ENCODE peak calls at places on chromosomes 4 and X, in seven cellular contexts. One of them, this sample, is unnamed. For H3K27me3, the result is how much of the 10 kb centered on the place peaks cover.

GRCh38 chr4:127709456-127709855 is 20.7 kb upstream of the SLC25A31 start:
- DNase-seq in AG04450: no peak
- DNase-seq in thoracic aorta: no peak
- DNase-seq in suprapubic skin: no peak
- DNase-seq in MG63: no peak
- DNase-seq in kidney epithelial cell: no peak
- DNase-seq in stomach: no peak
- DNase-seq in this sample: no peak

GRCh38 chrX:108456971-108457477 is 17.4 kb downstream of the COL4A5 start:
- DNase-seq in AG04450: no peak
- DNase-seq in thoracic aorta: no peak
- DNase-seq in suprapubic skin: no peak
- DNase-seq in MG63: no peak
- DNase-seq in kidney epithelial cell: no peak
- DNase-seq in stomach: no peak
- DNase-seq in this sample: no peak

GRCh38 chr4:101158507-101158906 is 188.8 kb downstream of the PPP3CA start:
- DNase-seq in AG04450: no peak
- DNase-seq in thoracic aorta: no peak
- DNase-seq in suprapubic skin: no peak
- DNase-seq in MG63: no peak
- DNase-seq in kidney epithelial cell: no peak
- DNase-seq in stomach: no peak
- DNase-seq in this sample: no peak

GRCh38 chr4:137660211-137660610 is 127.9 kb upstream of the PCDH18 start:
- DNase-seq in AG04450: no peak
- DNase-seq in thoracic aorta: no peak
- DNase-seq in suprapubic skin: no peak
- DNase-seq in MG63: no peak
- DNase-seq in kidney epithelial cell: no peak
- DNase-seq in stomach: no peak
- DNase-seq in this sample: no peak

GRCh38 chr4:102402223-102402622 is 56.9 kb upstream of the SLC39A8 start:
- DNase-seq in AG04450: no peak
- DNase-seq in thoracic aorta: no peak
- DNase-seq in suprapubic skin: no peak
- DNase-seq in MG63: no peak
- DNase-seq in kidney epithelial cell: no peak
- DNase-seq in stomach: no peak
- DNase-seq in this sample: no peak

GRCh38 chr4:77538574-77539157 is 67.0 kb upstream of the CXCL13 start:
- DNase-seq in AG04450: no peak
- DNase-seq in thoracic aorta: no peak
- DNase-seq in suprapubic skin: no peak
- DNase-seq in MG63: peak
- DNase-seq in kidney epithelial cell: peak
- DNase-seq in stomach: peak
- DNase-seq in this sample: peak

GRCh38 chr4:53656421-53656981 is 65.2 kb upstream of the LNX1 start:
- DNase-seq in AG04450: no peak
- DNase-seq in thoracic aorta: no peak
- DNase-seq in suprapubic skin: no peak
- DNase-seq in MG63: peak
- DNase-seq in kidney epithelial cell: no peak
- DNase-seq in stomach: no peak
- DNase-seq in this sample: peak

GRCh38 chrX:41491267-41492004 is 44.3 kb downstream of the NYX start:
- DNase-seq in AG04450: peak
- DNase-seq in thoracic aorta: no peak
- DNase-seq in suprapubic skin: no peak
- DNase-seq in MG63: peak
- DNase-seq in kidney epithelial cell: peak
- DNase-seq in stomach: no peak
- DNase-seq in this sample: peak

GRCh38 chr4:102675142-102675541 is 85.6 kb downstream of the MANBA start:
- DNase-seq in AG04450: no peak
- DNase-seq in thoracic aorta: no peak
- DNase-seq in suprapubic skin: no peak
- DNase-seq in MG63: no peak
- DNase-seq in kidney epithelial cell: no peak
- DNase-seq in stomach: no peak
- DNase-seq in this sample: peak

GRCh38 chrX:140917354-140918115 is 84.9 kb upstream of the SPANXB1 start:
- DNase-seq in AG04450: no peak
- DNase-seq in thoracic aorta: no peak
- DNase-seq in suprapubic skin: no peak
- DNase-seq in MG63: no peak
- DNase-seq in kidney epithelial cell: no peak
- DNase-seq in stomach: no peak
- DNase-seq in this sample: no peak

GRCh38 chr4:11424000-11424399 is 4.7 kb downstream of the HS3ST1 start:
- DNase-seq in AG04450: no peak
- DNase-seq in thoracic aorta: no peak
- DNase-seq in suprapubic skin: no peak
- DNase-seq in MG63: peak
- DNase-seq in kidney epithelial cell: no peak
- DNase-seq in stomach: no peak
- DNase-seq in this sample: no peak

GRCh38 chr4:4559596-4559995 is 17.7 kb upstream of the STX18 start:
- DNase-seq in AG04450: no peak
- DNase-seq in thoracic aorta: no peak
- DNase-seq in suprapubic skin: no peak
- DNase-seq in MG63: no peak
- DNase-seq in kidney epithelial cell: no peak
- DNase-seq in stomach: no peak
- DNase-seq in this sample: peak

GRCh38 chr4:152885185-152885584 is 50.9 kb upstream of the FHDC1 start:
- DNase-seq in AG04450: no peak
- DNase-seq in thoracic aorta: no peak
- DNase-seq in suprapubic skin: no peak
- DNase-seq in MG63: no peak
- DNase-seq in kidney epithelial cell: no peak
- DNase-seq in stomach: no peak
- DNase-seq in this sample: no peak

GRCh38 chr4:26751838-26752237 is 108.8 kb upstream of the STIM2 start:
- DNase-seq in AG04450: no peak
- DNase-seq in thoracic aorta: no peak
- DNase-seq in suprapubic skin: no peak
- DNase-seq in MG63: no peak
- DNase-seq in kidney epithelial cell: no peak
- DNase-seq in stomach: no peak
- DNase-seq in this sample: no peak

GRCh38 chr4:78784255-78784654 is 8.1 kb downstream of the BMP2K start:
- DNase-seq in AG04450: peak
- DNase-seq in thoracic aorta: no peak
- DNase-seq in suprapubic skin: no peak
- DNase-seq in MG63: no peak
- DNase-seq in kidney epithelial cell: no peak
- DNase-seq in stomach: no peak
- DNase-seq in this sample: peak

GRCh38 chr4:19844436-19844835 is 407.3 kb upstream of the SLIT2 start:
- DNase-seq in AG04450: peak
- DNase-seq in thoracic aorta: no peak
- DNase-seq in suprapubic skin: no peak
- DNase-seq in MG63: peak
- DNase-seq in kidney epithelial cell: no peak
- DNase-seq in stomach: no peak
- DNase-seq in this sample: peak

GRCh38 chr4:125735107-125735506 is 420.4 kb downstream of the FAT4 start:
- DNase-seq in AG04450: peak
- DNase-seq in thoracic aorta: no peak
- DNase-seq in suprapubic skin: no peak
- DNase-seq in MG63: peak
- DNase-seq in kidney epithelial cell: peak
- DNase-seq in stomach: no peak
- DNase-seq in this sample: peak

GRCh38 chr4:80210549-80210948 is 13.2 kb downstream of the PRDM8 start:
- DNase-seq in AG04450: no peak
- DNase-seq in thoracic aorta: no peak
- DNase-seq in suprapubic skin: no peak
- DNase-seq in MG63: no peak
- DNase-seq in kidney epithelial cell: no peak
- DNase-seq in stomach: no peak
- DNase-seq in this sample: no peak

GRCh38 chr4:178240891-178241290 is 798.7 kb upstream of the AGA start:
- DNase-seq in AG04450: no peak
- DNase-seq in thoracic aorta: no peak
- DNase-seq in suprapubic skin: no peak
- DNase-seq in MG63: no peak
- DNase-seq in kidney epithelial cell: no peak
- DNase-seq in stomach: no peak
- DNase-seq in this sample: no peak

GRCh38 chrX:115233497-115234219 is at the start of gene LRCH2:
- DNase-seq in AG04450: peak
- DNase-seq in thoracic aorta: no peak
- DNase-seq in suprapubic skin: peak
- DNase-seq in MG63: peak
- DNase-seq in kidney epithelial cell: no peak
- DNase-seq in stomach: no peak
- DNase-seq in this sample: peak

GRCh38 chr4:154534296-154534695 is 15.9 kb downstream of the PLRG1 start:
- DNase-seq in AG04450: no peak
- DNase-seq in thoracic aorta: no peak
- DNase-seq in suprapubic skin: no peak
- DNase-seq in MG63: no peak
- DNase-seq in kidney epithelial cell: no peak
- DNase-seq in stomach: no peak
- DNase-seq in this sample: no peak

GRCh38 chr4:96525901-96526300 is 686.0 kb downstream of the PDHA2 start:
- DNase-seq in AG04450: no peak
- DNase-seq in thoracic aorta: no peak
- DNase-seq in suprapubic skin: no peak
- DNase-seq in MG63: no peak
- DNase-seq in kidney epithelial cell: no peak
- DNase-seq in stomach: no peak
- DNase-seq in this sample: peak

GRCh38 chr4:8688041-8688907 is 95.7 kb downstream of the CPZ start:
- DNase-seq in AG04450: no peak
- DNase-seq in thoracic aorta: no peak
- DNase-seq in suprapubic skin: peak
- DNase-seq in MG63: peak
- DNase-seq in kidney epithelial cell: no peak
- DNase-seq in stomach: no peak
- DNase-seq in this sample: no peak

GRCh38 chr4:22508376-22508775 is 7.5 kb downstream of the ADGRA3 start:
- DNase-seq in AG04450: no peak
- DNase-seq in thoracic aorta: no peak
- DNase-seq in suprapubic skin: no peak
- DNase-seq in MG63: no peak
- DNase-seq in kidney epithelial cell: no peak
- DNase-seq in stomach: no peak
- DNase-seq in this sample: peak

GRCh38 chrX:84340981-84341380 is 153.0 kb upstream of the RPS6KA6 start:
- DNase-seq in AG04450: peak
- DNase-seq in thoracic aorta: no peak
- DNase-seq in suprapubic skin: no peak
- DNase-seq in MG63: no peak
- DNase-seq in kidney epithelial cell: no peak
- DNase-seq in stomach: no peak
- DNase-seq in this sample: no peak

GRCh38 chr4:1239141-1239948 is 9.6 kb downstream of the CTBP1 start:
- DNase-seq in AG04450: no peak
- DNase-seq in thoracic aorta: no peak
- DNase-seq in suprapubic skin: peak
- DNase-seq in MG63: no peak
- DNase-seq in kidney epithelial cell: no peak
- DNase-seq in stomach: no peak
- DNase-seq in this sample: no peak

GRCh38 chr4:33262809-33263208 is 2542.6 kb downstream of the PCDH7 start:
- DNase-seq in AG04450: peak
- DNase-seq in thoracic aorta: no peak
- DNase-seq in suprapubic skin: no peak
- DNase-seq in MG63: no peak
- DNase-seq in kidney epithelial cell: no peak
- DNase-seq in stomach: no peak
- DNase-seq in this sample: peak

DNA sequence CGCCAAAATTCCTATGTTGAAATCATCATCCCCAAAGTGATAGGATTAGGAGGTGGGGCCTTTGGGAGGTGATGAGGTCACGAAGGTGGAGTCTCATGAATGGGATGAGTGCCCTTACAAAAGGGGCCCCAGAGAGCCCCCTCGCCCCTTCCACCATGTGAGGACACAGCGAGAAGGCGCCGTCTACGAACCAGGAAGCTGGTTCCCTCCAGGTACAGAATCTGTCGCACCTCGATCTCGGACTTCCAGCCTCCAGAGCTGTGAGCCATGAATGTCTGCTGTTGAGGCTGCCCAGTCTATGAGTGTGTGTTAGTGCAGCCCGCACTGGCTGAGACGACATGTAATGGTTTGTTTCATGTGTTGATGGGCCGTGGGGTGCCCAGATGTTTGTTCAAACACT is 60.3 kb downstream of the PRKX start:
- DNase-seq in AG04450: no peak
- DNase-seq in thoracic aorta: no peak
- DNase-seq in suprapubic skin: no peak
- DNase-seq in MG63: no peak
- DNase-seq in kidney epithelial cell: no peak
- DNase-seq in stomach: no peak
- DNase-seq in this sample: no peak
- H3K27me3 ChIP-seq in AG04450: under half
- H3K27me3 ChIP-seq in thoracic aorta: under half
- H3K27me3 ChIP-seq in suprapubic skin: under half
- H3K27me3 ChIP-seq in MG63: under half
- H3K27me3 ChIP-seq in kidney epithelial cell: under half
- H3K27me3 ChIP-seq in stomach: under half
- H3K27me3 ChIP-seq in this sample: under half

DNA sequence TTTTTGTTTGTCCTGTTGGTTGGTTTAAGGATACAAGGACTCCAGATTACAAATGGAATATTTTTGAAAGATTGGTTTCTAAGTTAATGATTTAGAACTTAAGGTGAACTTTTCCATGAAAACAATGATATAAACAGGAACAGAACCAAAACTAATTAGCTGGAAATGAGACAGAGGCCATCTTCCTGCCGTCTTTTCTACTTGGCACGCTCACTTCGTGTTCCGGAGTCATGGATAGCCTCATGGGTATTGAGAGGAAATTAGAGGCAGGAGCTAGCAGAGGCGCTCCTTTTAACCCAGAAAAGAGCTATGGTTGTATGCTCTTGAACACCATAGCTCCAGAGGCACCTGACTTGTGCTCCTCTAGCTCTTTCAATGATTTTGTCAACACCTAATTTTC is 2.4 kb downstream of the FAM241A start:
- DNase-seq in AG04450: no peak
- DNase-seq in thoracic aorta: no peak
- DNase-seq in suprapubic skin: no peak
- DNase-seq in MG63: peak
- DNase-seq in kidney epithelial cell: no peak
- DNase-seq in stomach: no peak
- DNase-seq in this sample: no peak
- H3K27me3 ChIP-seq in AG04450: under half
- H3K27me3 ChIP-seq in thoracic aorta: under half
- H3K27me3 ChIP-seq in suprapubic skin: under half
- H3K27me3 ChIP-seq in MG63: under half
- H3K27me3 ChIP-seq in kidney epithelial cell: under half
- H3K27me3 ChIP-seq in stomach: under half
- H3K27me3 ChIP-seq in this sample: under half

GRCh38 chrX:153884136-153885076 is 1.6 kb downstream of the L1CAM start:
- DNase-seq in AG04450: no peak
- DNase-seq in thoracic aorta: no peak
- DNase-seq in suprapubic skin: no peak
- DNase-seq in MG63: no peak
- DNase-seq in kidney epithelial cell: no peak
- DNase-seq in stomach: no peak
- DNase-seq in this sample: no peak
- H3K27me3 ChIP-seq in AG04450: half or more
- H3K27me3 ChIP-seq in thoracic aorta: under half
- H3K27me3 ChIP-seq in suprapubic skin: half or more
- H3K27me3 ChIP-seq in MG63: under half
- H3K27me3 ChIP-seq in kidney epithelial cell: under half
- H3K27me3 ChIP-seq in stomach: half or more
- H3K27me3 ChIP-seq in this sample: half or more

GRCh38 chrX:137548261-137548660 is 17.7 kb upstream of the ZIC3 start:
- DNase-seq in AG04450: no peak
- DNase-seq in thoracic aorta: no peak
- DNase-seq in suprapubic skin: no peak
- DNase-seq in MG63: no peak
- DNase-seq in kidney epithelial cell: no peak
- DNase-seq in stomach: no peak
- DNase-seq in this sample: no peak
- H3K27me3 ChIP-seq in AG04450: under half
- H3K27me3 ChIP-seq in thoracic aorta: under half
- H3K27me3 ChIP-seq in suprapubic skin: half or more
- H3K27me3 ChIP-seq in MG63: under half
- H3K27me3 ChIP-seq in kidney epithelial cell: under half
- H3K27me3 ChIP-seq in stomach: half or more
- H3K27me3 ChIP-seq in this sample: under half